ENCODE peak calls at places on chromosomes 13 and 19, in ten cellular contexts. D is neural progenitor cell, G is Panc1, E is A549, A is AG04450, B is thoracic aorta, S is GM23338, W is heart left ventricle, V is HepG2, X is endodermal cell. Z is an unnamed sample.

GRCh38 chr13:27383104-27383921 is 41.1 kb upstream of the GTF3A start:
- DNase-seq in D (no peak), G (no peak), E (no peak), A (no peak), B (no peak), S (peak), W (no peak), V (peak), X (peak), Z (no peak)

GRCh38 chr19:10747271-10747670 is 29.4 kb downstream of the DNM2 start:
- DNase-seq in D (no peak), G (no peak), E (peak), A (no peak), B (no peak), S (no peak), W (no peak), V (no peak), X (no peak), Z (no peak)

GRCh38 chr13:47474845-47475244 is 526.2 kb downstream of the SUCLA2 start:
- DNase-seq in D (no peak), G (no peak), E (no peak), A (no peak), B (no peak), S (no peak), W (no peak), V (no peak), X (no peak), Z (no peak)

GRCh38 chr13:28550721-28551497 is 56.0 kb upstream of the FLT1 start:
- DNase-seq in D (no peak), G (no peak), E (no peak), A (no peak), B (no peak), S (no peak), W (no peak), V (no peak), X (no peak), Z (no peak)

GRCh38 chr19:41577833-41578232 is 1.9 kb downstream of the CEACAM21 start:
- DNase-seq in D (no peak), G (no peak), E (no peak), A (no peak), B (no peak), S (no peak), W (no peak), V (no peak), X (no peak), Z (no peak)

GRCh38 chr13:114130708-114131580 is 1.5 kb downstream of the RASA3 start:
- DNase-seq in D (peak), G (no peak), E (peak), A (peak), B (peak), S (peak), W (peak), V (no peak), X (peak), Z (peak)

GRCh38 chr19:29587518-29587986 is 18.5 kb upstream of the POP4 start:
- DNase-seq in D (no peak), G (no peak), E (no peak), A (no peak), B (no peak), S (no peak), W (no peak), V (no peak), X (no peak), Z (no peak)

GRCh38 chr13:75196112-75196855 is 285.7 kb downstream of the TBC1D4 start:
- DNase-seq in D (no peak), G (no peak), E (no peak), A (no peak), B (no peak), S (no peak), W (no peak), V (no peak), X (no peak), Z (no peak)

GRCh38 chr19:42140125-42140754 is 8.0 kb upstream of the POU2F2 start:
- DNase-seq in D (peak), G (no peak), E (no peak), A (no peak), B (no peak), S (peak), W (peak), V (peak), X (peak), Z (peak)

GRCh38 chr19:15304140-15304705 is 28.1 kb downstream of the BRD4 start:
- DNase-seq in D (no peak), G (no peak), E (no peak), A (no peak), B (no peak), S (no peak), W (peak), V (peak), X (no peak), Z (peak)

GRCh38 chr13:23570099-23570926 is at the start of gene TNFRSF19:
- DNase-seq in D (peak), G (no peak), E (no peak), A (peak), B (no peak), S (peak), W (peak), V (peak), X (peak), Z (peak)

GRCh38 chr13:22061371-22061805 is 390.5 kb downstream of the FGF9 start:
- DNase-seq in D (no peak), G (no peak), E (no peak), A (no peak), B (no peak), S (peak), W (no peak), V (no peak), X (peak), Z (no peak)

GRCh38 chr13:97142452-97142851 is 79.7 kb upstream of the MBNL2 start:
- DNase-seq in D (no peak), G (no peak), E (peak), A (no peak), B (no peak), S (peak), W (peak), V (peak), X (peak), Z (peak)

GRCh38 chr13:51913421-51914136 is 51.8 kb downstream of the CCDC70 start:
- DNase-seq in D (peak), G (no peak), E (no peak), A (no peak), B (no peak), S (peak), W (no peak), V (no peak), X (peak), Z (peak)
- TF ChIP-seq CTCF in D (peak), G (no peak), E (no peak), A (no peak), B (no peak), S (peak), W (no peak), V (no peak), X (peak), Z (peak)

DNA sequence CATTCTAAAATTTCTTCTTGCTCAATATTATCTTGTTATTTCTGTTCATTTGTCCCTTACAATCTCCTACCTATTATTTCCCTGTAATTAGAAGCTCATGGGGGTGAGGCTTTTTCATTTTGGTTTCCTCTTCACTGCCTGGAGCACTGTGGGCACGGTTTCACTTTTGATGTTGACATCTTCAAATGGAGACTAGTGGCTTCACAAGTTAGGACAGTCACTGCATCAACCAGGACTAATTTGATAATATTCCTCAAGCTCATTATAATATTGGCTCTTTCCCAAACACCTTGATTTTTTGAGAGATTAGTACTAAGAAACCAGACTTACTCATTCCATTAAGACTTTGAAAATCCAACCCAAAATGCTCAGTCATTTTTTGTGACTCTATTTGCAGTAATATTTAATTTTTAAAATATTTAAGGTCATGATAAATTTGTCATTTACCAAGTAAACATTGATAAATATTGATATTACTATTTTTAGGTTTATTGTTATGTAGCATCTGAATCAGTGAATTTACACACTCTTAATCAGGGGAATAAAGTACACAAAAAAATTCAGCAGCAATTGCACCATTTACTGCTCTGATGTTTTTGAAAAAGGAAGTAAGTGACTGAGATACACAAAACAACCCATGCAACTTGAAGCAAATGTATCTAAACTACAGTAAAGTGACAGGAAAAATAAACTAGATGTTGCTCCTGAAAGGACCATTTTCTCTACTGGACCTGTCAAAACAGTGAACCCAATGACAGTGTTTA is 28.8 kb upstream of the RCBTB2 start:
- DNase-seq in D (no peak), G (no peak), E (no peak), A (no peak), B (no peak), S (no peak), W (no peak), V (no peak), X (no peak), Z (no peak)
- H3K4me3 ChIP-seq in D (no peak), G (no peak), E (no peak), A (no peak), B (no peak), S (no peak), W (no peak), V (no peak), X (no peak), Z (no peak)

DNA sequence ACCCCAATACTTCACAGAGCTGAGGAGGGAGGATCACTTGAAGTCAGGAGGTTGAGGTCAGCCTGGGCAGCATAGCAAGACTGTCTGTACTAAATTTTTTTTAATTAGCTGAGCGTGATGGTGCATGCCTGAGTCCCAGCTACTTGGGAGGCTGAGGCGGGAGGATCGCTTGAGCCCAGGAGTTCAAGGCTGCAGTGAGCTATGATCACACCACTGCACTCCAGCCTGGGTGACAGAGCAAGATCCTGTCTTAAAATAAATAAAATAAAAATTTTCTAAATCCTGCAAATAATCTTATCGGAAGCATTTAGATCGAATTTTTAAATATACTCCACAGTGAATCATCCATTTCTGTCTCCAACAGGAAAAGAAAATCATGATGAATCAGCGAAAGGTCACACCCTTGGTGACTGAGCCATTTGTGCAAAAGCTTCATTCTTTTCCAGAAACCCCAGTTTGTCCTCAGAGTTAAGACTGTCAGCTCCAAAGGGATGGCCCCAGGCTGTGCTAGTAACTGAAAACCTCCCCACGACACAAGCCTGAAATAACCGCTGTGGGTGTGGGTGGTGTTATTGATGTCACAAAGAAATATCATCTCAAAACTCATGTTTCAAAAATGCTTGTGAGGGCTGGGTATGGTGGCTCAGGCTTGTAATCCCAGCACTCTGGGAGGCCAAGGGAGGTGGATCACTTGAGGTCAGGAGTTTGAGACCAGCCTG is 167.6 kb downstream of the PTPRS start:
- DNase-seq in D (no peak), G (peak), E (peak), A (peak), B (peak), S (no peak), W (no peak), V (no peak), X (no peak), Z (no peak)
- H3K27ac ChIP-seq in D (no peak), G (no peak), E (peak), A (peak), B (no peak), S (no peak), W (no peak), V (no peak), X (no peak), Z (no peak)

DNA sequence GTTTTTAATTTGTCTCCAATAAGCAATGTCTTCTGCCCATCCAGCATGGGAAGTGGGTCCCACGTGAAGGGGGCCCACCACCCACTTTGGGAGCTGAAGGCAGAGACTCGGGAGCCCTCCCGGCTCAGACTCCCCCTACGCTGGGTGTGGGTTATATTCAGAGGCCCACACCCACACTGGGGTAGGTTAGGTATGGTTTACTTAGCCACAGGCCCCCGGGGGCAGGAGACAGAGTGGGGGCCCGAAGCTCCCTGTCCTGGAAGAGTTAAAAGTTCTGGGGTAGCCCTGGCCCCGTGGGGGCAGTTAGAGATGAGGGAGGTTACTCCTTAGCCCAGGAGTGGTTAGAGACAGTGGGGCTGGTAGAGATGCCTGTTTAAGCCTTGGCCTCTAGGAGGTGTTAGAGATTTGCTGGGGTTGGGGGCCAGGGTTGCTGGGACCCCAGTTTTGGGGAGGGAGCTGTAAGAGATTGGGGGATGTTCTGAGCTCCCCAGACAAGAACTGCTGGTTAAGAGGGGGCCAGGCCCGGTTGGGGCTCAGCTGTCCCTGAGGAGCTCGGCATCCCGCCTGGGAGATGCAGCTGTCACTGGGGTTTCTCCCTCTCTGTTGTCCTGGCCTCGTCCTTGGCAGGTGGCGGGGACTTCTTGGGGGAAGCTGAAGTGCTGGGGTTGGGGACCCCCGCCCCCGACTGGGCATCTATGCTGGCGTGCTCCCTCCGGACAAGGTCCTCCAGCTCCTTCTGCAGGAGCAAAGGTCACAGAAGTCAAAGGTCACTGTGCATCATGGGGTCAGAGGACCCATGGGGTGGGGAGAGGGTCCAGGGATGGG is 712 bp upstream of the RINL start:
- DNase-seq in D (no peak), G (no peak), E (no peak), A (no peak), B (no peak), S (peak), W (no peak), V (no peak), X (no peak), Z (no peak)
- TF ChIP-seq CTCF in D (no peak), G (no peak), E (no peak), A (no peak), B (no peak), S (peak), W (no peak), V (peak), X (peak), Z (no peak)

Z was measured in cardiac muscle cell.